ENCODE peak calls at places on chromosome 20, in four cellular contexts. G is mucosa of descending colon, N is EL, X is HS-27A. P is an unnamed sample.

GRCh38 chr20:52446421-52447231 is 255.0 kb upstream of the ZFP64 start:
- DNase-seq in X (peak), N (no peak), G (no peak), P (no peak)

GRCh38 chr20:11776687-11777086 is 141.0 kb upstream of the BTBD3 start:
- DNase-seq in G (no peak), X (no peak), N (peak), P (no peak)

GRCh38 chr20:29741894-29742698 is 1515.4 kb upstream of the DEFB115 start:
- DNase-seq in G (peak), N (no peak), X (no peak), P (no peak)

GRCh38 chr20:9015984-9016324 is 52.9 kb upstream of the PLCB4 start:
- DNase-seq in N (peak), X (peak), G (no peak), P (no peak)

GRCh38 chr20:57501461-57502330 is 23.2 kb downstream of the CTCFL start:
- DNase-seq in X (no peak), N (peak), G (no peak), P (no peak)

GRCh38 chr20:63087236-63087871 is 80.6 kb upstream of the BHLHE23 start:
- DNase-seq in G (peak), N (no peak), X (no peak), P (no peak)

GRCh38 chr20:4183361-4183760 is 168.0 kb upstream of the RNF24 start:
- DNase-seq in X (no peak), G (no peak), N (no peak), P (no peak)

GRCh38 chr20:61814244-61814643 is 251.4 kb downstream of the TAF4 start:
- DNase-seq in X (no peak), G (peak), N (no peak), P (no peak)

GRCh38 chr20:49762940-49763766 is 49.5 kb upstream of the B4GALT5 start:
- DNase-seq in X (no peak), G (no peak), N (no peak), P (no peak)

P was measured in left colon.